ENCODE peak calls at places on chromosome 2, in ten cellular contexts. X, R, F, B, U, W, K, D, J and E are unnamed samples.

GRCh38 chr2:207042841-207043240 is 103.5 kb downstream of the CPO start:
- DNase-seq in X (no peak), R (no peak), F (no peak), B (no peak), U (no peak), W (no peak), K (no peak), D (no peak), J (no peak), E (no peak)

GRCh38 chr2:3198119-3198518 is 179.5 kb downstream of the EIPR1 start:
- DNase-seq in X (peak), R (no peak), F (no peak), B (no peak), U (no peak), W (no peak), K (no peak), D (no peak), J (no peak), E (no peak)

GRCh38 chr2:33491685-33492084 is 15.2 kb downstream of the RASGRP3 start:
- DNase-seq in X (peak), R (no peak), F (peak), B (no peak), U (no peak), W (no peak), K (no peak), D (no peak), J (no peak), E (no peak)

GRCh38 chr2:9556121-9556869 is 665 bp upstream of the ADAM17 start:
- DNase-seq in X (no peak), R (peak), F (no peak), B (no peak), U (no peak), W (no peak), K (no peak), D (peak), J (no peak), E (peak)

GRCh38 chr2:100246163-100247145 is 75.8 kb downstream of the LONRF2 start:
- DNase-seq in X (peak), R (peak), F (no peak), B (no peak), U (no peak), W (no peak), K (no peak), D (no peak), J (no peak), E (peak)

GRCh38 chr2:218370410-218371063 is 11.5 kb upstream of the SLC11A1 start:
- DNase-seq in X (no peak), R (no peak), F (peak), B (no peak), U (peak), W (no peak), K (peak), D (peak), J (peak), E (peak)

GRCh38 chr2:96147593-96148201 is 2.5 kb upstream of the DUSP2 start:
- DNase-seq in X (peak), R (no peak), F (peak), B (no peak), U (peak), W (no peak), K (no peak), D (no peak), J (peak), E (peak)

GRCh38 chr2:127004893-127005600 is 101.9 kb downstream of the BIN1 start:
- DNase-seq in X (peak), R (no peak), F (no peak), B (no peak), U (no peak), W (no peak), K (no peak), D (no peak), J (no peak), E (no peak)

GRCh38 chr2:192196451-192197194 is 1.9 kb upstream of the TMEFF2 start:
- DNase-seq in X (no peak), R (no peak), F (no peak), B (no peak), U (no peak), W (no peak), K (peak), D (peak), J (no peak), E (no peak)

GRCh38 chr2:68740184-68740914 is 5.7 kb downstream of the ARHGAP25 start:
- DNase-seq in X (no peak), R (peak), F (no peak), B (no peak), U (no peak), W (no peak), K (no peak), D (no peak), J (no peak), E (no peak)

GRCh38 chr2:406231-406630 is 118.3 kb upstream of the ALKAL2 start:
- DNase-seq in X (peak), R (no peak), F (no peak), B (no peak), U (no peak), W (no peak), K (no peak), D (no peak), J (no peak), E (no peak)

GRCh38 chr2:9287400-9288059 is 80.9 kb downstream of the ASAP2 start:
- DNase-seq in X (no peak), R (peak), F (no peak), B (no peak), U (no peak), W (peak), K (no peak), D (peak), J (no peak), E (peak)

GRCh38 chr2:126824663-126825062 is 74.0 kb upstream of the TEX51 start:
- DNase-seq in X (no peak), R (no peak), F (no peak), B (no peak), U (peak), W (no peak), K (no peak), D (no peak), J (no peak), E (no peak)

GRCh38 chr2:64581777-64582539 is 57.8 kb downstream of the AFTPH start:
- DNase-seq in X (no peak), R (no peak), F (no peak), B (no peak), U (no peak), W (no peak), K (no peak), D (no peak), J (no peak), E (no peak)
- TF ChIP-seq CTCF in X (peak), R (no peak), F (no peak), B (no peak), U (no peak), W (no peak), K (no peak), D (no peak), J (no peak), E (no peak)

GRCh38 chr2:106816974-106817373 is 69.0 kb downstream of the ST6GAL2 start:
- DNase-seq in X (no peak), R (no peak), F (no peak), B (peak), U (no peak), W (no peak), K (peak), D (no peak), J (no peak), E (no peak)
- TF ChIP-seq CTCF in X (no peak), R (no peak), F (no peak), B (no peak), U (no peak), W (no peak), K (no peak), D (no peak), J (no peak), E (no peak)

DNA sequence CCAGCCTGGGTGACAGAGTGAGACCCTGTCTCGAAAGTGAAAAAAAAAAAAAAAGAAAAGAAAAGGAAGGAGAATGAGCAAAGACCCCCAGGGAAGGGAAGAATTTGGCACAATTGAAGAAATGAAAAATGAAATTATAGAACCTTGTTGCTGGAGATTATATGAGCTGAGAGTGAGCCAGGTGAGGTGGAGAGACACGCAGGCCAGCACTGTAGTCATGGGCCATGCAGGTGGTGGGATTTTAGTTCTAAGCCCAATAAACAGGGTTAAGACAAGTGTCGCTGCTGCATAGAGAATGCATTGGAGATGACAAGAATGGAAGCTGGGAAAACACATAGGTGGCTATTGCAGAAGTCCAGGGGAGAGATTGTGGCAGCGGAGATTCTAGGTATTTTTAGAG is 32.3 kb downstream of the FBLN7 start:
- DNase-seq in X (no peak), R (no peak), F (no peak), B (no peak), U (no peak), W (no peak), K (no peak), D (no peak), J (no peak), E (no peak)
- TF ChIP-seq CTCF in X (no peak), R (no peak), F (no peak), B (no peak), U (no peak), W (no peak), K (no peak), D (no peak), J (no peak), E (no peak)

DNA sequence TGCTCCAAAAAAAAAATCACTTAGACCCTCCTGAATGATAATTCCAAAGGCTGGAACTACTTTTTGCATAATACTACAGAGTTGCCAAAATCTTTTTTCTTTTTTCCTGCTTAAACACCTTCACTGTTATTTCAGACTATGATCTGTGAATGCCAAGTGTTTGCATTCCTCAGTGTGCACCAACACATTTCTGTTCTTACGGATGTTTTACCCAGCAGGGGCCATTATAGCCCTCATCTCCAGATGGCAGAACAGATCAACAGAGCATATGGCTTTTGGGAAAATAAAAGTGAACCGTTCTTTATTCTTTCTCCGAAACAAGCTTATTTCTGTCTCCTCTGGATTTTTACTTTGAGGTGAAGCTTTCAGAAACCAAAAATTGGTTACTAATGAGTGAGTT is 1226.6 kb upstream of the FAM98A start:
- DNase-seq in X (no peak), R (no peak), F (no peak), B (no peak), U (no peak), W (no peak), K (no peak), D (no peak), J (no peak), E (no peak)
- TF ChIP-seq CTCF in X (no peak), R (no peak), F (no peak), B (no peak), U (no peak), W (no peak), K (no peak), D (no peak), J (no peak), E (no peak)